ENCODE peak calls at places on chromosomes 3 and 15, in eight cellular contexts. One of them, this sample, is unnamed.
A peak's percentile ranks its signal among the peaks of the same experiment; 100 is the strongest.

GRCh38 chr3:84759361-84759760 is 199.4 kb upstream of the CADM2 start:
- DNase-seq in ureter: no peak
- DNase-seq in foreskin fibroblast: no peak
- DNase-seq in NCI-H345: no peak
- DNase-seq in NCI-H524: no peak
- DNase-seq in NCI-H1105 treated with DMSO at 0.1 percent for 48 hours: no peak
- DNase-seq in stimulated activated CD8-positive, alpha-beta memory T cell treated with anti-CD3 and anti-CD28 coated beads, Interleukin-2, amount 100 ng/mL, for 1 hour: no peak
- DNase-seq in kidney tubule cell: no peak
- DNase-seq in this sample: no peak

GRCh38 chr3:123096701-123097100 is 29.9 kb downstream of the PDIA5 start:
- DNase-seq in ureter: peak; percentile 68
- DNase-seq in foreskin fibroblast: peak; percentile 49
- DNase-seq in stimulated activated CD8-positive, alpha-beta memory T cell treated with anti-CD3 and anti-CD28 coated beads, Interleukin-2, amount 100 ng/mL, for 1 hour: no peak
- DNase-seq in kidney tubule cell: no peak
- DNase-seq in NCI-H524: peak; percentile 97
- DNase-seq in NCI-H345: no peak
- DNase-seq in NCI-H1105 treated with DMSO at 0.1 percent for 48 hours: no peak
- DNase-seq in this sample: no peak

GRCh38 chr3:52435246-52436101 is 9.4 kb downstream of the SEMA3G start:
- DNase-seq in NCI-H345: no peak
- DNase-seq in kidney tubule cell: no peak
- DNase-seq in ureter: no peak
- DNase-seq in foreskin fibroblast: no peak
- DNase-seq in NCI-H1105 treated with DMSO at 0.1 percent for 48 hours: no peak
- DNase-seq in stimulated activated CD8-positive, alpha-beta memory T cell treated with anti-CD3 and anti-CD28 coated beads, Interleukin-2, amount 100 ng/mL, for 1 hour: no peak
- DNase-seq in NCI-H524: no peak
- DNase-seq in this sample: no peak

GRCh38 chr3:170639003-170639402 is 53.1 kb upstream of the SLC7A14 start:
- DNase-seq in NCI-H1105 treated with DMSO at 0.1 percent for 48 hours: no peak
- DNase-seq in stimulated activated CD8-positive, alpha-beta memory T cell treated with anti-CD3 and anti-CD28 coated beads, Interleukin-2, amount 100 ng/mL, for 1 hour: no peak
- DNase-seq in NCI-H524: no peak
- DNase-seq in kidney tubule cell: no peak
- DNase-seq in ureter: no peak
- DNase-seq in NCI-H345: no peak
- DNase-seq in foreskin fibroblast: no peak
- DNase-seq in this sample: no peak

GRCh38 chr3:58494107-58494506 is 2.2 kb downstream of the KCTD6 start:
- DNase-seq in stimulated activated CD8-positive, alpha-beta memory T cell treated with anti-CD3 and anti-CD28 coated beads, Interleukin-2, amount 100 ng/mL, for 1 hour: no peak
- DNase-seq in foreskin fibroblast: no peak
- DNase-seq in NCI-H1105 treated with DMSO at 0.1 percent for 48 hours: no peak
- DNase-seq in ureter: no peak
- DNase-seq in NCI-H345: no peak
- DNase-seq in kidney tubule cell: no peak
- DNase-seq in NCI-H524: no peak
- DNase-seq in this sample: no peak

GRCh38 chr15:74626752-74627692 is 11.4 kb downstream of the CLK3 start:
- DNase-seq in kidney tubule cell: no peak
- DNase-seq in NCI-H1105 treated with DMSO at 0.1 percent for 48 hours: no peak
- DNase-seq in NCI-H524: no peak
- DNase-seq in stimulated activated CD8-positive, alpha-beta memory T cell treated with anti-CD3 and anti-CD28 coated beads, Interleukin-2, amount 100 ng/mL, for 1 hour: no peak
- DNase-seq in ureter: no peak
- DNase-seq in NCI-H345: no peak
- DNase-seq in foreskin fibroblast: no peak
- DNase-seq in this sample: no peak

GRCh38 chr3:143361589-143361988 is 242.0 kb downstream of the CHST2 start:
- DNase-seq in stimulated activated CD8-positive, alpha-beta memory T cell treated with anti-CD3 and anti-CD28 coated beads, Interleukin-2, amount 100 ng/mL, for 1 hour: no peak
- DNase-seq in foreskin fibroblast: no peak
- DNase-seq in ureter: no peak
- DNase-seq in NCI-H345: no peak
- DNase-seq in NCI-H524: no peak
- DNase-seq in kidney tubule cell: no peak
- DNase-seq in NCI-H1105 treated with DMSO at 0.1 percent for 48 hours: no peak
- DNase-seq in this sample: no peak

GRCh38 chr3:170470063-170471006 is 51.7 kb downstream of the CLDN11 start:
- DNase-seq in NCI-H345: peak; percentile 68
- DNase-seq in kidney tubule cell: no peak
- DNase-seq in NCI-H524: peak; percentile 79
- DNase-seq in NCI-H1105 treated with DMSO at 0.1 percent for 48 hours: no peak
- DNase-seq in ureter: no peak
- DNase-seq in foreskin fibroblast: peak; percentile 57
- DNase-seq in stimulated activated CD8-positive, alpha-beta memory T cell treated with anti-CD3 and anti-CD28 coated beads, Interleukin-2, amount 100 ng/mL, for 1 hour: no peak
- DNase-seq in this sample: peak; percentile 64

GRCh38 chr3:38648659-38649499 is 608 bp downstream of the SCN5A start:
- DNase-seq in NCI-H524: no peak
- DNase-seq in kidney tubule cell: no peak
- DNase-seq in NCI-H1105 treated with DMSO at 0.1 percent for 48 hours: no peak
- DNase-seq in ureter: peak; percentile 39
- DNase-seq in NCI-H345: no peak
- DNase-seq in foreskin fibroblast: no peak
- DNase-seq in stimulated activated CD8-positive, alpha-beta memory T cell treated with anti-CD3 and anti-CD28 coated beads, Interleukin-2, amount 100 ng/mL, for 1 hour: no peak
- DNase-seq in this sample: no peak

GRCh38 chr15:37218351-37218916 is 118.1 kb upstream of the MEIS2 start:
- DNase-seq in NCI-H1105 treated with DMSO at 0.1 percent for 48 hours: no peak
- DNase-seq in ureter: no peak
- DNase-seq in NCI-H524: no peak
- DNase-seq in foreskin fibroblast: no peak
- DNase-seq in stimulated activated CD8-positive, alpha-beta memory T cell treated with anti-CD3 and anti-CD28 coated beads, Interleukin-2, amount 100 ng/mL, for 1 hour: no peak
- DNase-seq in NCI-H345: no peak
- DNase-seq in kidney tubule cell: no peak
- DNase-seq in this sample: no peak

GRCh38 chr15:93981706-93982105 is 249.7 kb upstream of the MCTP2 start:
- DNase-seq in NCI-H1105 treated with DMSO at 0.1 percent for 48 hours: no peak
- DNase-seq in kidney tubule cell: no peak
- DNase-seq in NCI-H524: no peak
- DNase-seq in foreskin fibroblast: no peak
- DNase-seq in ureter: no peak
- DNase-seq in stimulated activated CD8-positive, alpha-beta memory T cell treated with anti-CD3 and anti-CD28 coated beads, Interleukin-2, amount 100 ng/mL, for 1 hour: no peak
- DNase-seq in NCI-H345: no peak
- DNase-seq in this sample: no peak

GRCh38 chr3:126035362-126036050 is 48.4 kb downstream of the SLC41A3 start:
- DNase-seq in stimulated activated CD8-positive, alpha-beta memory T cell treated with anti-CD3 and anti-CD28 coated beads, Interleukin-2, amount 100 ng/mL, for 1 hour: no peak
- DNase-seq in ureter: peak; percentile 31
- DNase-seq in NCI-H1105 treated with DMSO at 0.1 percent for 48 hours: no peak
- DNase-seq in NCI-H524: no peak
- DNase-seq in NCI-H345: no peak
- DNase-seq in foreskin fibroblast: no peak
- DNase-seq in kidney tubule cell: no peak
- DNase-seq in this sample: no peak

GRCh38 chr15:98333206-98333605 is 315.1 kb upstream of the IGF1R start:
- DNase-seq in ureter: no peak
- DNase-seq in NCI-H1105 treated with DMSO at 0.1 percent for 48 hours: no peak
- DNase-seq in kidney tubule cell: no peak
- DNase-seq in NCI-H345: no peak
- DNase-seq in NCI-H524: no peak
- DNase-seq in stimulated activated CD8-positive, alpha-beta memory T cell treated with anti-CD3 and anti-CD28 coated beads, Interleukin-2, amount 100 ng/mL, for 1 hour: no peak
- DNase-seq in foreskin fibroblast: no peak
- DNase-seq in this sample: no peak

GRCh38 chr3:139292933-139293664 is 50.7 kb upstream of the MRPS22 start:
- DNase-seq in NCI-H1105 treated with DMSO at 0.1 percent for 48 hours: no peak
- DNase-seq in kidney tubule cell: peak; percentile 60
- DNase-seq in ureter: no peak
- DNase-seq in NCI-H524: no peak
- DNase-seq in stimulated activated CD8-positive, alpha-beta memory T cell treated with anti-CD3 and anti-CD28 coated beads, Interleukin-2, amount 100 ng/mL, for 1 hour: no peak
- DNase-seq in foreskin fibroblast: peak; percentile 67
- DNase-seq in NCI-H345: no peak
- DNase-seq in this sample: no peak

GRCh38 chr3:14141602-14142315 is 16.9 kb downstream of the TMEM43 start:
- DNase-seq in foreskin fibroblast: no peak
- DNase-seq in ureter: no peak
- DNase-seq in NCI-H345: no peak
- DNase-seq in NCI-H524: no peak
- DNase-seq in NCI-H1105 treated with DMSO at 0.1 percent for 48 hours: no peak
- DNase-seq in stimulated activated CD8-positive, alpha-beta memory T cell treated with anti-CD3 and anti-CD28 coated beads, Interleukin-2, amount 100 ng/mL, for 1 hour: no peak
- DNase-seq in kidney tubule cell: no peak
- DNase-seq in this sample: no peak

This sample was measured in NCI-H2081.